ENCODE peak calls at places on chromosomes 1 and 21, in four cellular contexts. One of them, this sample, is unnamed.

GRCh38 chr1:97308131-97308530 is 586.5 kb downstream of the PTBP2 start:
- DNase-seq in HepG2: no peak
- DNase-seq in H1: no peak
- DNase-seq in K562: no peak
- DNase-seq in this sample: no peak

GRCh38 chr1:63818567-63819340 is 44.9 kb downstream of the ROR1 start:
- DNase-seq in HepG2: no peak
- DNase-seq in K562: no peak
- DNase-seq in H1: no peak
- DNase-seq in this sample: no peak

GRCh38 chr1:70284366-70284765 is 63.2 kb downstream of the SRSF11 start:
- DNase-seq in HepG2: no peak
- DNase-seq in H1: no peak
- DNase-seq in K562: no peak
- DNase-seq in this sample: no peak

GRCh38 chr1:230073371-230074035 is 6.5 kb downstream of the GALNT2 start:
- DNase-seq in H1: no peak
- DNase-seq in K562: no peak
- DNase-seq in HepG2: no peak
- DNase-seq in this sample: no peak

GRCh38 chr1:17669866-17670451 is 85.2 kb upstream of the ACTL8 start:
- DNase-seq in K562: no peak
- DNase-seq in H1: no peak
- DNase-seq in HepG2: no peak
- DNase-seq in this sample: no peak

GRCh38 chr1:98001764-98002163 is 80.9 kb upstream of the DPYD start:
- DNase-seq in H1: no peak
- DNase-seq in K562: no peak
- DNase-seq in HepG2: no peak
- DNase-seq in this sample: no peak

GRCh38 chr1:50279622-50280320 is 143.5 kb downstream of the DMRTA2 start:
- DNase-seq in H1: no peak
- DNase-seq in K562: peak
- DNase-seq in HepG2: peak
- DNase-seq in this sample: no peak

GRCh38 chr1:75308365-75308764 is 174.2 kb downstream of the LHX8 start:
- DNase-seq in H1: no peak
- DNase-seq in HepG2: no peak
- DNase-seq in K562: no peak
- DNase-seq in this sample: no peak

GRCh38 chr21:45912611-45913415 is 68.8 kb upstream of the COL6A1 start:
- DNase-seq in H1: no peak
- DNase-seq in HepG2: no peak
- DNase-seq in K562: no peak
- DNase-seq in this sample: no peak

GRCh38 chr1:199929556-199929955 is 98.0 kb upstream of the NR5A2 start:
- DNase-seq in K562: no peak
- DNase-seq in HepG2: no peak
- DNase-seq in H1: no peak
- DNase-seq in this sample: no peak

GRCh38 chr1:199932462-199932861 is 95.0 kb upstream of the NR5A2 start:
- DNase-seq in HepG2: no peak
- DNase-seq in H1: no peak
- DNase-seq in K562: no peak
- DNase-seq in this sample: no peak

GRCh38 chr1:199937161-199937560 is 90.3 kb upstream of the NR5A2 start:
- DNase-seq in K562: no peak
- DNase-seq in H1: no peak
- DNase-seq in HepG2: no peak
- DNase-seq in this sample: no peak

DNA sequence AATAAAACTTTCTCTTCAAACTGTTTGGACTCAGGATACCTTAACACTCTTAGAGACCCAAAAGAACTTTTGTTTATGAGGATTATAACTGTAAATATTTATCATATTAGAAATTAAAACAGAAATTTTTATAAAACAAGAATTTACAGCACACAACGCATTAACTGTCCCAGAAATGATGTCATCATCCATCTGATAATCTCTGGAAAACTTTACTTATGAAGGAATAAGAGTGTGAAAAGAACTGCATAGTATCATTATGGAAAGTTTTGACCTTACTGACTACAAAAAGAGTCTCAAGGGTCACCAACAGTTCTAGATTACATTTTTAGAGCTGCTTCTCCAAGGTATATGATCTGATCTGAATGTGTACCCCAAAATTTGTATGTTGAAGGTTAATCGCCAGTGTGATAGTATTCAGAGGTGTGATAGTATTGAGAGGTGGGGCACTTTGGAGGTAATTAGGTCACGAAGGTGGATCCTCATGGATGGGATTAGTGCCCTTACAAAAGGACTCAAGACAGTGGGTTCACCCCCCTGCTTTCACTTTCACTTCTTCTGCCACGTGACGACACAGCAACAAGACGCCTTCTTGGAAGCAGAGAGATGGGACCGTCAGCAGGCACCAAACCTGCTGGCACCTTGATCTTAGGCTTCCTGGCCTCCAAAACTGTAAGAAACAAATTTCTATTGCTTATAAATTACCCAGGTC is 95.7 kb upstream of the NR5A2 start:
- DNase-seq in HepG2: peak
- DNase-seq in H1: no peak
- DNase-seq in K562: peak
- DNase-seq in this sample: no peak
- TF ChIP-seq BRCA1 in HepG2: no peak
- TF ChIP-seq BRCA1 in H1: no peak
- TF ChIP-seq BRCA1 in K562: no peak
- TF ChIP-seq BRCA1 in this sample: no peak

DNA sequence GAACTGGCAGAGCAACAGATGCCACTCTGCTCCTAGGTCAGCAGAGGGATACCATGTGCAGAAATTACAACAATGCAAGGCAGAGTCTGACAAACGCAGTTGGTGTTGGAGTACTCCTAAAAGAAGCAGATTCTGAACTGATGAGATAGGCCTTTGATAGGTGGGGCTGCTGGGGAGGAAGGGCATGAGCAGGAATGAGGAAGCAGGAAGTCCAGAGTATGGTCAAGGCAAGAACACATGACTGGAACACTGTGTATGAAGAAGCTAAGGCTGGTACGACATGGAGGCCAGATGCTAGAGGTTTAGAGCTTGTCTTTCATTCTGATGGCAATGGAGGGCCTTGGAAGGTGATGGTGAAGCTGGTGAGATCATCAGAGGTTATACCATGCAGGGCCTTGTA is 11.5 kb upstream of the THRAP3 start:
- DNase-seq in HepG2: no peak
- DNase-seq in H1: no peak
- DNase-seq in K562: peak
- DNase-seq in this sample: no peak
- TF ChIP-seq BRCA1 in HepG2: no peak
- TF ChIP-seq BRCA1 in H1: no peak
- TF ChIP-seq BRCA1 in K562: no peak
- TF ChIP-seq BRCA1 in this sample: no peak

GRCh38 chr1:8989821-8990220 is 36.4 kb downstream of the SLC2A7 start:
- DNase-seq in HepG2: no peak
- DNase-seq in K562: no peak
- DNase-seq in H1: no peak
- DNase-seq in this sample: no peak
- TF ChIP-seq BRCA1 in HepG2: no peak
- TF ChIP-seq BRCA1 in K562: no peak
- TF ChIP-seq BRCA1 in H1: no peak
- TF ChIP-seq BRCA1 in this sample: no peak

DNA sequence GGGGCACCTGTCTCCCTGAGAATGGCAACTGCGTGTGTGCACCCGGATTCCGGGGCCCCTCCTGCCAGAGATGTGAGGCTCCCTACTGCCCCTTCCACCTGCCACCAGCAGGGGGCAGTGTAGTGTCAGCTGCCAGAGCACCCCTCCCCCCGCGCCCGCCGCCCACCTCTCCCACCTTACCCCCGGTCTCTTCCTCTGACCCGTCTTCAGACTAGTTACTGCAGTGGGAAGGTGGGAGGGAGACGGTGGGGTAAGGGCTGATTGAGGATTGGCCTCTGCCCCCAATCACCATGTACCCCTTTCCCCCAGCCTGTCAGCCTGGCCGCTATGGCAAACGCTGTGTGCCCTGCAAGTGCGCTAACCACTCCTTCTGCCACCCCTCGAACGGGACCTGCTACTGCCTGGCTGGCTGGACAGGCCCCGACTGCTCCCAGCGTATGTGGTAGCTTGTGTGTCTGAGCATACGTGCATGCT is 10.1 kb upstream of the LRRC71 start:
- DNase-seq in K562: peak
- DNase-seq in H1: no peak
- DNase-seq in HepG2: peak
- DNase-seq in this sample: no peak
- TF ChIP-seq BRCA1 in K562: no peak
- TF ChIP-seq BRCA1 in H1: no peak
- TF ChIP-seq BRCA1 in HepG2: no peak
- TF ChIP-seq BRCA1 in this sample: no peak

This sample was measured in GM12878.